ENCODE peak calls at places on chromosomes 2 and 18, in five cellular contexts. One of them, this sample, is unnamed.

GRCh38 chr2:95389256-95390119 is 13.0 kb upstream of the FAHD2A start:
- DNase-seq in GM12878: no peak
- DNase-seq in HepG2: no peak
- DNase-seq in HCT116: peak
- DNase-seq in H1: peak
- DNase-seq in this sample: peak

GRCh38 chr2:17271401-17271800 is 246.8 kb downstream of the RAD51AP2 start:
- DNase-seq in H1: no peak
- DNase-seq in HepG2: no peak
- DNase-seq in HCT116: no peak
- DNase-seq in GM12878: no peak
- DNase-seq in this sample: no peak

GRCh38 chr2:170467568-170468422 is 247.3 kb upstream of the SP5 start:
- DNase-seq in HCT116: no peak
- DNase-seq in HepG2: no peak
- DNase-seq in H1: no peak
- DNase-seq in GM12878: no peak
- DNase-seq in this sample: no peak

GRCh38 chr18:31301201-31301655 is 16.7 kb upstream of the DSG1 start:
- DNase-seq in HCT116: no peak
- DNase-seq in HepG2: no peak
- DNase-seq in H1: no peak
- DNase-seq in GM12878: no peak
- DNase-seq in this sample: no peak

GRCh38 chr2:129074526-129074925 is 755.9 kb upstream of the HS6ST1 start:
- DNase-seq in HepG2: no peak
- DNase-seq in GM12878: no peak
- DNase-seq in HCT116: no peak
- DNase-seq in H1: no peak
- DNase-seq in this sample: no peak

GRCh38 chr2:42706836-42707235 is 57.1 kb downstream of the OXER1 start:
- DNase-seq in HepG2: peak
- DNase-seq in HCT116: no peak
- DNase-seq in GM12878: no peak
- DNase-seq in H1: no peak
- DNase-seq in this sample: no peak

GRCh38 chr2:166895243-166895642 is 7.0 kb downstream of the XIRP2 start:
- DNase-seq in H1: no peak
- DNase-seq in HCT116: no peak
- DNase-seq in GM12878: no peak
- DNase-seq in HepG2: no peak
- DNase-seq in this sample: no peak

GRCh38 chr2:86789687-86790133 is 1.0 kb downstream of the CD8A start:
- DNase-seq in GM12878: no peak
- DNase-seq in H1: no peak
- DNase-seq in HepG2: no peak
- DNase-seq in HCT116: no peak
- DNase-seq in this sample: no peak

GRCh38 chr2:211216221-211216620 is 659.8 kb downstream of the CPS1 start:
- DNase-seq in HepG2: no peak
- DNase-seq in H1: no peak
- DNase-seq in GM12878: no peak
- DNase-seq in HCT116: no peak
- DNase-seq in this sample: no peak

GRCh38 chr2:10300997-10301945 is 1.4 kb upstream of the HPCAL1 start:
- DNase-seq in GM12878: no peak
- DNase-seq in HepG2: peak
- DNase-seq in H1: no peak
- DNase-seq in HCT116: no peak
- DNase-seq in this sample: no peak

GRCh38 chr18:61894751-61895524 is 2.1 kb upstream of the RNF152 start:
- DNase-seq in H1: no peak
- DNase-seq in GM12878: no peak
- DNase-seq in HCT116: no peak
- DNase-seq in HepG2: no peak
- DNase-seq in this sample: no peak

GRCh38 chr2:1884933-1885580 is 140.7 kb upstream of the PXDN start:
- DNase-seq in GM12878: no peak
- DNase-seq in HCT116: no peak
- DNase-seq in HepG2: no peak
- DNase-seq in H1: peak
- DNase-seq in this sample: no peak

GRCh38 chr2:152122161-152122560 is 23.3 kb upstream of the CACNB4 start:
- DNase-seq in HepG2: no peak
- DNase-seq in H1: no peak
- DNase-seq in GM12878: no peak
- DNase-seq in HCT116: no peak
- DNase-seq in this sample: no peak

GRCh38 chr2:152127628-152128027 is 28.8 kb upstream of the CACNB4 start:
- DNase-seq in HCT116: no peak
- DNase-seq in HepG2: no peak
- DNase-seq in GM12878: no peak
- DNase-seq in H1: no peak
- DNase-seq in this sample: no peak

GRCh38 chr2:152132321-152132720 is 33.5 kb upstream of the CACNB4 start:
- DNase-seq in H1: no peak
- DNase-seq in HepG2: no peak
- DNase-seq in HCT116: no peak
- DNase-seq in GM12878: no peak
- DNase-seq in this sample: no peak

GRCh38 chr2:152126664-152127063 is 27.8 kb upstream of the CACNB4 start:
- DNase-seq in HepG2: no peak
- DNase-seq in H1: no peak
- DNase-seq in HCT116: no peak
- DNase-seq in GM12878: no peak
- DNase-seq in this sample: no peak
- TF ChIP-seq SRF in HepG2: no peak
- TF ChIP-seq SRF in H1: no peak
- TF ChIP-seq SRF in HCT116: no peak
- TF ChIP-seq SRF in GM12878: no peak
- TF ChIP-seq SRF in this sample: no peak

GRCh38 chr2:100703744-100704143 is 116.2 kb upstream of the NPAS2 start:
- DNase-seq in H1: peak
- DNase-seq in GM12878: no peak
- DNase-seq in HCT116: no peak
- DNase-seq in HepG2: no peak
- DNase-seq in this sample: no peak
- TF ChIP-seq SRF in H1: no peak
- TF ChIP-seq SRF in GM12878: no peak
- TF ChIP-seq SRF in HCT116: no peak
- TF ChIP-seq SRF in HepG2: no peak
- TF ChIP-seq SRF in this sample: no peak

DNA sequence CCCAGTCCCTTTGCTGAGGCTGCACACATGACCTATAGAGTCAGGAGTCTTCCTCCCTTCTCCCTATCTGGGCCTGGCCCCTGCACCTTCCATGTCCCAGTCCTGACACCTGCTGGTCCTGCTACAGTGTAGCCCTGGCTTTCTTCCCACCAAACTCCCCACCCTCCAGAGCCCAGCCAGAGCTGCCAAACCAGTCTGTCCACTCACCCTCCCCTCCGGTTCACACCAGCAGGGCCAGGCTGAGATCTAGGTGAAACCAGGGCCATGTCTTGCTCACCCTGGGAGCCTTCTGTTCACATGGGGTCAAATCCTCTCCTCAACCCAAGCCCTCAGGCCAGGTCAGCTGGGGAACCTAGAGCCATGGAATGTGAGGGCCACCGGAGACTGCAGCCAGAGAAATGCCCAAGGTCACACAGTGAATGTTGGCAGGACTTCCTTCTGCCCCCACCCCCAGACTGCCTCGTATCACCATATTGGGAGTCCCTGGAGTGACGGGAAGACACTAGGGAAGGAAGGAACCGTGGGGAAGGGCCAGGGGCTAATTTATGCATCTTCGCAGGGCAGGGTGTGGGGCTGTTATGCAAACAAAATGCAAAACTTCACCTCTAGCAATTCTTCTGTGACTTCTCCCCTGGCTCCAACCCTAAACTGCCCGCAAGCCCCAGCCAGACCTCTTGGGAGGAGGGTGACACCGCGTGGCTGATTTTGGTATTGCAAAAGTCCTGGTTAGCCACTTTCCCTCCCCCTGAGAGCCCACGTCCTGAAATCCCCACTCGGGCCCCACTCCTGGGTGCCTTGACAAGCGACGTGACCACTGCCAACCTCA is 14.6 kb downstream of the TNS1 start:
- DNase-seq in H1: peak
- DNase-seq in GM12878: no peak
- DNase-seq in HepG2: peak
- DNase-seq in HCT116: peak
- DNase-seq in this sample: peak
- TF ChIP-seq SRF in H1: no peak
- TF ChIP-seq SRF in GM12878: no peak
- TF ChIP-seq SRF in HepG2: no peak
- TF ChIP-seq SRF in HCT116: no peak
- TF ChIP-seq SRF in this sample: no peak

GRCh38 chr2:120400546-120400945 is 54.6 kb downstream of the INHBB start:
- DNase-seq in GM12878: no peak
- DNase-seq in HCT116: no peak
- DNase-seq in H1: no peak
- DNase-seq in HepG2: no peak
- DNase-seq in this sample: no peak
- TF ChIP-seq SRF in GM12878: no peak
- TF ChIP-seq SRF in HCT116: no peak
- TF ChIP-seq SRF in H1: no peak
- TF ChIP-seq SRF in HepG2: no peak
- TF ChIP-seq SRF in this sample: no peak

GRCh38 chr2:82043867-82044266 is 1739.3 kb upstream of the LRRTM1 start:
- DNase-seq in HepG2: no peak
- DNase-seq in GM12878: no peak
- DNase-seq in HCT116: no peak
- DNase-seq in H1: no peak
- DNase-seq in this sample: no peak
- TF ChIP-seq SRF in HepG2: no peak
- TF ChIP-seq SRF in GM12878: no peak
- TF ChIP-seq SRF in HCT116: no peak
- TF ChIP-seq SRF in H1: no peak
- TF ChIP-seq SRF in this sample: no peak

DNA sequence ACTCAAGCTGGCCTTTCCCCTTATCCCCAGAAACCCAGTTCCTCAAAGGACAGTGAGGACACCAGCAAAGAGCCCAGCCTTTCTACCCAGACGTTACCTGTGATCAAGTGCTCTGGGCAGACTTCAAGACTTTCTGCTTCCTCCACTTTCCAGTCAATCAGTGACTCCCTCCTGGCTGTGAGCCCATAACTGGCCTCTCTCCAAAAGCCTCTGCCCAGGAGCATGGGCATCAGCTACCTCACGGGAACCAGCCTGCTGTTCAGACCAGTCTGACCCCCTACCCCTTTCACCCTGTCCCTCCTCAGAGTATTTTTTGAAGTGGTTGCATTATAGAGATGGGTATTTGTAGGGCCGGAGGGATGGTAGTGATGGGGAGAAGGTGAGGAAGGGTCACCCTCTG is 27.7 kb upstream of the CYP27A1 start:
- DNase-seq in HepG2: no peak
- DNase-seq in H1: no peak
- DNase-seq in HCT116: no peak
- DNase-seq in GM12878: no peak
- DNase-seq in this sample: no peak
- TF ChIP-seq SRF in HepG2: no peak
- TF ChIP-seq SRF in H1: no peak
- TF ChIP-seq SRF in HCT116: no peak
- TF ChIP-seq SRF in GM12878: no peak
- TF ChIP-seq SRF in this sample: no peak

DNA sequence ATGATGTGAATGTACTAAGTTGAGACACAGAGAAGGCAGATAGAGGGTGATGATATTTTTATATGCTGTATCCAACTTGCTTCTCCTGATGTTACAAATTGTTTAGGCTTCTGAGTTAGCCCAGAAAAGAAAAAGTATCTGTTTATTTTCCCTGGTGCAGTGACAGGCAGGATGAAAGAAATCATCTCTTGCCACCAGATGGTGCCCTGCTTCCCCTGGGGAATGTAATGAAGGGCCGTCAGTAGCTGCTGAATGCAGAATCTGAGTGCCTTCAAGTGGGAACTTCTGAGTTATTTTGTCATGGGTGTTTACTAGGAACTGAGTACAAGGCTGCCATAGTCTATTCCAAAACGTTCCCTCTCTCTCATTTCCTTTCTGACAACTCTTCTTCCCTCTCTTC is 525.6 kb downstream of the MBD2 start:
- DNase-seq in HCT116: no peak
- DNase-seq in H1: peak
- DNase-seq in HepG2: peak
- DNase-seq in GM12878: no peak
- DNase-seq in this sample: no peak
- TF ChIP-seq SRF in HCT116: no peak
- TF ChIP-seq SRF in H1: no peak
- TF ChIP-seq SRF in HepG2: no peak
- TF ChIP-seq SRF in GM12878: no peak
- TF ChIP-seq SRF in this sample: no peak

DNA sequence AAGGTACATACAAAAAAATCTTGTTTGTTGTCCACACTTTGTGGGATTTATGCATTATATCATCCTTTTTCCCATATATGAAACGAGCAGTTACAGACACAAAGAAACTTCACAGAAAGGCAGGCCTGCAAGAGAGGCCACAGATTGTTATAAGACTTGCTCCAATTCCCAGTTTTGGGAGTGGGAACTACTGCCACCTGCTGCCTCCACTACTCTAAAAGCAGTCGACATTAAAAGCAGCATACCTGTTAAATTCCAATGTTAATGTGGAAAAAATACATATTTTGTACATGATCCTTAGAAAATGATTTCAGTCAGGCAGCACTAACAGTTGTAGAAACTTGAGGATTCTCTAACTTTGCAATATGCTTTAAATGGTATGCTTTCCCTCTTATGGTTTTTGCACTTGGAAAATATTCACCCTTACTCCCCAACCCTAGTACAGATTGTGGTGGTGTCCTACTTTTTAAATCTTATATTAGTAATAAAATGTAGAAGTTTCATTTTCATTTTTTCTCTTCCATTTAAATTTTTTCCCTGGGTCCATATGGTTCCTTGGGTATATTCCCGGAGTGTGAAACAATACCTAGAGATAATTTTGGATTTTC is 37.9 kb downstream of the SLC38A11 start:
- DNase-seq in H1: no peak
- DNase-seq in GM12878: no peak
- DNase-seq in HCT116: peak
- DNase-seq in HepG2: peak
- DNase-seq in this sample: no peak
- TF ChIP-seq SRF in H1: no peak
- TF ChIP-seq SRF in GM12878: no peak
- TF ChIP-seq SRF in HCT116: no peak
- TF ChIP-seq SRF in HepG2: no peak
- TF ChIP-seq SRF in this sample: no peak

GRCh38 chr2:26488463-26489212 is 10.7 kb upstream of the OTOF start:
- DNase-seq in H1: no peak
- DNase-seq in HCT116: no peak
- DNase-seq in GM12878: no peak
- DNase-seq in HepG2: no peak
- DNase-seq in this sample: no peak
- TF ChIP-seq SRF in H1: no peak
- TF ChIP-seq SRF in HCT116: no peak
- TF ChIP-seq SRF in GM12878: no peak
- TF ChIP-seq SRF in HepG2: no peak
- TF ChIP-seq SRF in this sample: no peak